ENCODE peak calls at places on chromosome 16, in five cellular contexts. One of them, this sample, is unnamed.

GRCh38 chr16:750454-750853 is 9.7 kb upstream of the CIAO3 start:
- DNase-seq in K562: no peak
- DNase-seq in GM12878: no peak
- DNase-seq in HepG2: no peak
- DNase-seq in H1: no peak
- DNase-seq in this sample: no peak

GRCh38 chr16:68093816-68094613 is 8.8 kb downstream of the NFATC3 start:
- DNase-seq in K562: peak
- DNase-seq in GM12878: no peak
- DNase-seq in HepG2: no peak
- DNase-seq in H1: no peak
- DNase-seq in this sample: peak

GRCh38 chr16:82061861-82062525 is 26.9 kb downstream of the HSD17B2 start:
- DNase-seq in K562: peak
- DNase-seq in GM12878: no peak
- DNase-seq in HepG2: no peak
- DNase-seq in H1: no peak
- DNase-seq in this sample: peak

GRCh38 chr16:4984174-4985000 is 26.3 kb downstream of the SEC14L5 start:
- DNase-seq in K562: no peak
- DNase-seq in GM12878: no peak
- DNase-seq in HepG2: no peak
- DNase-seq in H1: no peak
- DNase-seq in this sample: no peak

GRCh38 chr16:27762441-27762840 is 212.5 kb downstream of the KATNIP start:
- DNase-seq in K562: no peak
- DNase-seq in GM12878: no peak
- DNase-seq in HepG2: no peak
- DNase-seq in H1: no peak
- DNase-seq in this sample: no peak

GRCh38 chr16:67101683-67102082 is 8.1 kb upstream of the PHAF1 start:
- DNase-seq in K562: no peak
- DNase-seq in GM12878: no peak
- DNase-seq in HepG2: no peak
- DNase-seq in H1: no peak
- DNase-seq in this sample: no peak

GRCh38 chr16:60241671-60242070 is 1507.6 kb upstream of the GOT2 start:
- DNase-seq in K562: no peak
- DNase-seq in GM12878: no peak
- DNase-seq in HepG2: no peak
- DNase-seq in H1: no peak
- DNase-seq in this sample: no peak

GRCh38 chr16:67000384-67001158 is 12.2 kb downstream of the CES4A start:
- DNase-seq in K562: peak
- DNase-seq in GM12878: no peak
- DNase-seq in HepG2: no peak
- DNase-seq in H1: no peak
- DNase-seq in this sample: peak

GRCh38 chr16:82059983-82060421 is 24.9 kb downstream of the HSD17B2 start:
- DNase-seq in K562: no peak
- DNase-seq in GM12878: no peak
- DNase-seq in HepG2: peak
- DNase-seq in H1: no peak
- DNase-seq in this sample: no peak

GRCh38 chr16:28865289-28865688 is 1.6 kb downstream of the SH2B1 start:
- DNase-seq in K562: no peak
- DNase-seq in GM12878: no peak
- DNase-seq in HepG2: no peak
- DNase-seq in H1: no peak
- DNase-seq in this sample: no peak

GRCh38 chr16:57619133-57619605 is 9.3 kb upstream of the ADGRG1 start:
- DNase-seq in K562: no peak
- DNase-seq in GM12878: no peak
- DNase-seq in HepG2: no peak
- DNase-seq in H1: no peak
- DNase-seq in this sample: no peak

GRCh38 chr16:80997139-80997798 is 9.4 kb downstream of the CMC2 start:
- DNase-seq in K562: peak
- DNase-seq in GM12878: peak
- DNase-seq in HepG2: peak
- DNase-seq in H1: no peak
- DNase-seq in this sample: peak

GRCh38 chr16:67534420-67534819 is 5.8 kb downstream of the RIPOR1 start:
- DNase-seq in K562: no peak
- DNase-seq in GM12878: no peak
- DNase-seq in HepG2: no peak
- DNase-seq in H1: no peak
- DNase-seq in this sample: no peak

GRCh38 chr16:72202014-72202413 is 30.1 kb upstream of the PMFBP1 start:
- DNase-seq in K562: no peak
- DNase-seq in GM12878: no peak
- DNase-seq in HepG2: no peak
- DNase-seq in H1: no peak
- DNase-seq in this sample: no peak

GRCh38 chr16:80938035-80938927 is 68.4 kb downstream of the CMC2 start:
- DNase-seq in K562: no peak
- DNase-seq in GM12878: no peak
- DNase-seq in HepG2: no peak
- DNase-seq in H1: no peak
- DNase-seq in this sample: peak

GRCh38 chr16:1572664-1573063 is 39.2 kb downstream of the TMEM204 start:
- DNase-seq in K562: no peak
- DNase-seq in GM12878: no peak
- DNase-seq in HepG2: no peak
- DNase-seq in H1: no peak
- DNase-seq in this sample: no peak

GRCh38 chr16:65725156-65725845 is 603.4 kb upstream of the CDH11 start:
- DNase-seq in K562: no peak
- DNase-seq in GM12878: no peak
- DNase-seq in HepG2: no peak
- DNase-seq in H1: no peak
- DNase-seq in this sample: no peak

GRCh38 chr16:84699712-84700517 is at the start of gene USP10:
- DNase-seq in K562: peak
- DNase-seq in GM12878: no peak
- DNase-seq in HepG2: peak
- DNase-seq in H1: peak
- DNase-seq in this sample: peak

GRCh38 chr16:84703671-84704070 is 3.9 kb downstream of the USP10 start:
- DNase-seq in K562: no peak
- DNase-seq in GM12878: no peak
- DNase-seq in HepG2: no peak
- DNase-seq in H1: no peak
- DNase-seq in this sample: no peak

GRCh38 chr16:84704253-84704652 is 4.5 kb downstream of the USP10 start:
- DNase-seq in K562: no peak
- DNase-seq in GM12878: no peak
- DNase-seq in HepG2: no peak
- DNase-seq in H1: no peak
- DNase-seq in this sample: no peak

GRCh38 chr16:84699147-84699711 is 571 bp upstream of the USP10 start:
- DNase-seq in K562: peak
- DNase-seq in GM12878: no peak
- DNase-seq in HepG2: no peak
- DNase-seq in H1: no peak
- DNase-seq in this sample: peak

GRCh38 chr16:84700518-84701277 is 898 bp downstream of the USP10 start:
- DNase-seq in K562: peak
- DNase-seq in GM12878: no peak
- DNase-seq in HepG2: no peak
- DNase-seq in H1: no peak
- DNase-seq in this sample: peak
- TF ChIP-seq HDAC2 in K562: no peak
- TF ChIP-seq HDAC2 in GM12878: no peak
- TF ChIP-seq HDAC2 in HepG2: no peak
- TF ChIP-seq HDAC2 in H1: no peak
- TF ChIP-seq HDAC2 in this sample: no peak

GRCh38 chr16:9119795-9120194 is 28.4 kb downstream of the HAPSTR1 start:
- DNase-seq in K562: no peak
- DNase-seq in GM12878: no peak
- DNase-seq in HepG2: no peak
- DNase-seq in H1: no peak
- DNase-seq in this sample: peak
- TF ChIP-seq HDAC2 in K562: no peak
- TF ChIP-seq HDAC2 in GM12878: no peak
- TF ChIP-seq HDAC2 in HepG2: no peak
- TF ChIP-seq HDAC2 in H1: no peak
- TF ChIP-seq HDAC2 in this sample: no peak

DNA sequence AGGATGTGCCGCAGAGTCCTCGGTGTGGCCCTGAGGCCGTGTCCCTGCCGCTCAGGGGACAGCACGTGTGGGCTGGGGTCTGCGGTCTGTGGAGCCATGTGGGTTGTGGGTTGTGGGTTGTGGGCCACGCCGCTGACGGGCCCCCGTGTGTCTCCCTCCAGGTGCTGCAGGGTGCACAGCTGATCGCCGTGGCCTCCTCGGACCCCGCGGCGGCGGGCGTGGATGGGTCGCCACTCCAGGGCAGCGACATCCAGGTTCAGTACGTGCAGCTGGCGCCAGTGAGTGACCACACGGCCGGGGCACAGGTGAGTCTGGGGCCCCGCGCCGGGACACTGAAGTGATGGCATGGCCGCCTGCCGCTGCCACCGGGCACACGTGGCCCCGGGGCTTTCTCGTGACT is 120.7 kb downstream of the BANP start:
- DNase-seq in K562: no peak
- DNase-seq in GM12878: no peak
- DNase-seq in HepG2: no peak
- DNase-seq in H1: no peak
- DNase-seq in this sample: no peak
- TF ChIP-seq HDAC2 in K562: no peak
- TF ChIP-seq HDAC2 in GM12878: no peak
- TF ChIP-seq HDAC2 in HepG2: no peak
- TF ChIP-seq HDAC2 in H1: no peak
- TF ChIP-seq HDAC2 in this sample: no peak

GRCh38 chr16:24728891-24729242 is 584 bp upstream of the TNRC6A start:
- DNase-seq in K562: no peak
- DNase-seq in GM12878: no peak
- DNase-seq in HepG2: no peak
- DNase-seq in H1: no peak
- DNase-seq in this sample: no peak
- TF ChIP-seq HDAC2 in K562: no peak
- TF ChIP-seq HDAC2 in GM12878: no peak
- TF ChIP-seq HDAC2 in HepG2: no peak
- TF ChIP-seq HDAC2 in H1: no peak
- TF ChIP-seq HDAC2 in this sample: no peak

GRCh38 chr16:75073551-75074414 is 42.8 kb downstream of the LDHD start:
- DNase-seq in K562: peak
- DNase-seq in GM12878: no peak
- DNase-seq in HepG2: no peak
- DNase-seq in H1: no peak
- DNase-seq in this sample: no peak

GRCh38 chr16:75070055-75070841 is 46.3 kb downstream of the LDHD start:
- DNase-seq in K562: peak
- DNase-seq in GM12878: no peak
- DNase-seq in HepG2: peak
- DNase-seq in H1: no peak
- DNase-seq in this sample: peak

GRCh38 chr16:75074415-75074793 is 42.2 kb downstream of the LDHD start:
- DNase-seq in K562: no peak
- DNase-seq in GM12878: no peak
- DNase-seq in HepG2: no peak
- DNase-seq in H1: no peak
- DNase-seq in this sample: no peak

GRCh38 chr16:75072239-75072947 is 44.2 kb downstream of the LDHD start:
- DNase-seq in K562: no peak
- DNase-seq in GM12878: no peak
- DNase-seq in HepG2: no peak
- DNase-seq in H1: no peak
- DNase-seq in this sample: no peak

DNA sequence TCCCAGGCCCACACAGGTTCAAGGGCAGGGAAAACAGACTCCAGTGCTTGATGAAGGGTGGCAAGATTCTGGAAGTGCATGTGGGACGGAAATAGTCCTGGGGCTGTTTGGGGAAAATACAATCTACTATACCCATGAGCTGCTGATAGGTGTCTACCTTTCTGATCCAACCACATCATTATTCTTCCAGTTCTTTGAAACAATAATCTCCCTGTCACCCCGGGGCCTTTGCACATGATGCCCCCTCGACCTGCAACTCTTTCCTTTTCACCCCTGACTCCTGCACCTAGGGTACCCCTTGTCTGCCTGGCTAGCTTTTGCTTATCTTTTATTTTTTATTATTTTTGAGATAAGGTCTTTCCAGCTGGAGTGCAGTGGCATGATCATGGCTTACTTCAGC is 45.0 kb downstream of the LDHD start:
- DNase-seq in K562: no peak
- DNase-seq in GM12878: no peak
- DNase-seq in HepG2: no peak
- DNase-seq in H1: no peak
- DNase-seq in this sample: no peak
- TF ChIP-seq HDAC2 in K562: no peak
- TF ChIP-seq HDAC2 in GM12878: no peak
- TF ChIP-seq HDAC2 in HepG2: no peak
- TF ChIP-seq HDAC2 in H1: no peak
- TF ChIP-seq HDAC2 in this sample: no peak

GRCh38 chr16:64280317-64280716 is 841.5 kb downstream of the CDH11 start:
- DNase-seq in K562: no peak
- DNase-seq in GM12878: no peak
- DNase-seq in HepG2: no peak
- DNase-seq in H1: no peak
- DNase-seq in this sample: no peak

GRCh38 chr16:64276646-64277045 is 845.2 kb downstream of the CDH11 start:
- DNase-seq in K562: no peak
- DNase-seq in GM12878: no peak
- DNase-seq in HepG2: no peak
- DNase-seq in H1: no peak
- DNase-seq in this sample: no peak

GRCh38 chr16:64282181-64282580 is 839.7 kb downstream of the CDH11 start:
- DNase-seq in K562: no peak
- DNase-seq in GM12878: no peak
- DNase-seq in HepG2: no peak
- DNase-seq in H1: no peak
- DNase-seq in this sample: no peak

GRCh38 chr16:64278196-64278595 is 843.7 kb downstream of the CDH11 start:
- DNase-seq in K562: no peak
- DNase-seq in GM12878: no peak
- DNase-seq in HepG2: no peak
- DNase-seq in H1: no peak
- DNase-seq in this sample: no peak
- TF ChIP-seq HDAC2 in K562: no peak
- TF ChIP-seq HDAC2 in GM12878: no peak
- TF ChIP-seq HDAC2 in HepG2: no peak
- TF ChIP-seq HDAC2 in H1: no peak
- TF ChIP-seq HDAC2 in this sample: no peak